ENCODE peak calls at places on chromosome 13, in seven cellular contexts. N, T, U, P, X, I and W are unnamed samples.

GRCh38 chr13:46569471-46569870 is 16.5 kb downstream of the LRCH1 start:
- DNase-seq in T (no peak), N (no peak), X (no peak), P (no peak), U (no peak), I (no peak), W (no peak)

GRCh38 chr13:108508263-108508662 is 121.1 kb upstream of the MYO16 start:
- DNase-seq in N (peak; percentile 42), T (no peak), I (peak; percentile 26), U (no peak), P (no peak), X (no peak), W (peak; percentile 18)

GRCh38 chr13:99687728-99688397 is 186.6 kb downstream of the TM9SF2 start:
- DNase-seq in X (no peak), T (no peak), N (peak; percentile 64), I (no peak), U (no peak), P (no peak), W (no peak)

GRCh38 chr13:113413178-113413897 is 40.0 kb downstream of the ADPRHL1 start:
- DNase-seq in U (no peak), I (no peak), X (no peak), N (no peak), P (peak; percentile 82), T (no peak), W (no peak)

GRCh38 chr13:32731576-32731975 is 145.3 kb downstream of the PDS5B start:
- DNase-seq in N (peak; percentile 29), T (no peak), I (peak; percentile 44), P (no peak), U (no peak), X (no peak), W (peak; percentile 19)

GRCh38 chr13:113305208-113305607 is 8.2 kb downstream of the LAMP1 start:
- DNase-seq in X (no peak), P (peak; percentile 46), U (no peak), N (peak; percentile 68), I (no peak), T (no peak), W (peak; percentile 87)

GRCh38 chr13:73421310-73421912 is 362.6 kb downstream of the KLF5 start:
- DNase-seq in N (no peak), T (no peak), U (no peak), X (no peak), I (no peak), P (peak; percentile 49), W (peak; percentile 77)

GRCh38 chr13:99289674-99290337 is 17.4 kb downstream of the GPR183 start:
- DNase-seq in P (no peak), T (no peak), N (no peak), I (no peak), X (no peak), U (no peak), W (no peak)

GRCh38 chr13:42484396-42484795 is 89.6 kb upstream of the TNFSF11 start:
- DNase-seq in I (no peak), X (no peak), P (no peak), N (peak; percentile 60), U (no peak), T (no peak), W (peak; percentile 28)

GRCh38 chr13:113669231-113669870 is 2.3 kb downstream of the GRK1 start:
- DNase-seq in X (peak; percentile 7), U (no peak), N (no peak), P (peak; percentile 7), T (peak; percentile 34), I (no peak), W (no peak)

GRCh38 chr13:46871557-46871956 is 25.3 kb downstream of the HTR2A start:
- DNase-seq in X (no peak), P (no peak), I (no peak), N (no peak), T (no peak), U (no peak), W (no peak)

GRCh38 chr13:96650301-96650886 is 343.9 kb downstream of the OXGR1 start:
- DNase-seq in T (no peak), N (peak; percentile 76), X (no peak), U (no peak), P (no peak), I (no peak), W (no peak)

GRCh38 chr13:33125821-33126570 is 109.8 kb downstream of the KL start:
- DNase-seq in T (no peak), X (peak; percentile 70), N (peak; percentile 98), I (peak; percentile 87), P (peak; percentile 84), U (no peak), W (peak; percentile 92)

GRCh38 chr13:51271008-51271407 is 48.8 kb downstream of the FAM124A start:
- DNase-seq in I (no peak), T (no peak), P (no peak), U (no peak), X (no peak), N (no peak), W (no peak)

GRCh38 chr13:51271528-51272070 is 49.4 kb downstream of the FAM124A start:
- DNase-seq in U (no peak), T (no peak), X (no peak), N (no peak), P (no peak), I (no peak), W (no peak)

GRCh38 chr13:51269039-51269438 is 46.8 kb downstream of the FAM124A start:
- DNase-seq in X (no peak), U (no peak), P (no peak), T (no peak), N (peak; percentile 47), I (no peak), W (no peak)

GRCh38 chr13:51267581-51267980 is 45.4 kb downstream of the FAM124A start:
- DNase-seq in U (no peak), N (no peak), X (no peak), T (no peak), I (no peak), P (no peak), W (no peak)

GRCh38 chr13:51270606-51271005 is 48.4 kb downstream of the FAM124A start:
- DNase-seq in P (no peak), X (no peak), U (no peak), I (no peak), N (no peak), T (no peak), W (no peak)
- H3K27ac ChIP-seq in P (no peak overlapping the region), X (no peak overlapping the region), U (no peak overlapping the region), I (no peak overlapping the region), N (no peak overlapping the region), T (peak overlapping the region; percentile 69), W (no peak overlapping the region)

GRCh38 chr13:37868691-37869505 is 674 bp downstream of the TRPC4 start:
- DNase-seq in I (no peak), U (no peak), X (no peak), T (no peak), N (peak; percentile 46), P (no peak), W (no peak)

GRCh38 chr13:37869506-37869755 is 141 bp downstream of the TRPC4 start:
- DNase-seq in P (no peak), U (no peak), X (no peak), I (no peak), N (no peak), T (no peak), W (peak; percentile 4)

GRCh38 chr13:37870489-37870845 is 895 bp upstream of the TRPC4 start:
- DNase-seq in N (no peak), U (no peak), X (no peak), T (no peak), P (no peak), I (no peak), W (no peak)

GRCh38 chr13:37870895-37871550 is 1.5 kb upstream of the TRPC4 start:
- DNase-seq in T (no peak), N (peak; percentile 61), X (no peak), P (no peak), I (no peak), U (no peak), W (peak; percentile 4)

DNA sequence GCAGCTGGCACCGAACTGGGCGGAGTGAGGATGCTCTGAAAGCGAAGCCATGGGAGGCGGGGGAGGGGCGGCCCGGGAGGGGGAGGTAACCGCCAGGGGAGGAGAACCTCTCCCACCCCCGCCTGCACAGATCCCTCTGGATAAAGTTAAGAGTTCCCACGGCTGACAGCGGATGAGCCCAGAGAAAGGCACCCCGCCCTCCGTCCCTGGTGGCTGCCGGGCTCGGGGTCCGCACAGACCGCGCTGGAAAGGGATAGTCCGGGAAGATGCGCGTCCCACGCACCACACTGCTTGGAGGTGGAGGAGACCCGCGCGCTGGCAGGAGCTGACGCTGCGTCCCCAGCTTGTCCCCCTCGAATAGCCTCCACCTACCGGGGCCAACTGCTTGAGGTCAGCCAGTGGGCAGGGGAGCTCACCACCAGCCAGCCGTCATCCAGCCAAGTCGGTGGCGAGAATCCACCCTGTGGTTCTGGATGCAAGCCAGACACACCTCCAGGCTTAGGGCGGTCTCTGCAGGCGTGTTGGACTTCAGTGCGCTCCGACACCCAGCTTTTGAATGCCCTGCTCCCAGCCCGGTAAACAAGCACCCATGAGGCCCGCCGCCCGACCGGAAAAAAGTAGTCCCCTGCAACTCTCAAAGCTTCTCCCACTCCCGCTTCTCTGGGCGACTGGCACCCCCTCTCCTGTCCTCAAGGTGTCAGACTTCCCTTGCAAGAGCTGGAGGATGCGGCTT is at the start of gene TRPC4:
- DNase-seq in U (no peak), P (no peak), N (peak; percentile 79), T (peak; percentile 45), X (peak; percentile 50), I (peak; percentile 30), W (peak; percentile 57)
- TF ChIP-seq CTCF in U (no peak), P (no peak), N (peak; percentile 82), T (no peak), X (peak; percentile 47), I (no peak), W (peak; percentile 18)

GRCh38 chr13:47904239-47904638 is 96.8 kb downstream of the SUCLA2 start:
- DNase-seq in X (peak; percentile 45), N (no peak), I (no peak), T (no peak), U (no peak), P (no peak), W (no peak)

GRCh38 chr13:47904891-47905290 is 96.2 kb downstream of the SUCLA2 start:
- DNase-seq in P (no peak), N (no peak), U (no peak), X (no peak), T (no peak), I (no peak), W (no peak)

GRCh38 chr13:47901451-47901850 is 99.6 kb downstream of the SUCLA2 start:
- DNase-seq in P (no peak), N (peak; percentile 86), X (no peak), I (no peak), U (no peak), T (no peak), W (no peak)

GRCh38 chr13:47908200-47908902 is 92.7 kb downstream of the SUCLA2 start:
- DNase-seq in N (peak; percentile 82), U (no peak), X (no peak), T (no peak), P (no peak), I (no peak), W (peak; percentile 29)

GRCh38 chr13:47903836-47904235 is 97.2 kb downstream of the SUCLA2 start:
- DNase-seq in P (no peak), U (no peak), I (no peak), N (peak; percentile 41), X (no peak), T (no peak), W (peak; percentile 57)
- H3K27ac ChIP-seq in P (peak overlapping the region; percentile 51), U (no peak overlapping the region), I (no peak overlapping the region), N (peak overlapping the region; percentile 5), X (peak overlapping the region; percentile 76), T (no peak overlapping the region), W (peak overlapping the region; percentile 61)

DNA sequence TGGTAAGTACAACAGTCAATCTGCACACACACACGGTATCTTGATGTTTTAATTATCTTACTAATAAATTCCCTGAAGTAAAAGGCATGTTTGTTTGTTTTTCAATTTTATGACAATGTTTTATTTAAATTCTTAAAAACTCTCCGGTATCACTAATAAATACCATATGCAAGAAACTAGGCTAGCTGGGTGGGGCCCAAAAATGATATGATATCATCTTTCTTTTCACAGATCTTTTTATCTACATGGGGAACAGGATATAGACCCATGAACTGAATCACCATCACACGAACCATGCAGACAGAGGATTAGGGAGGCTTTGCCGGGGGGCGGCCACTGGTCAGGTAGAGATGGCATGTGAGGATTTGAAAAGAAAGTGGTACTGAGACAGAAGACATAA is 266.4 kb downstream of the ENOX1 start:
- DNase-seq in I (no peak), P (no peak), U (no peak), X (no peak), T (no peak), N (no peak), W (no peak)
- TF ChIP-seq CTCF in I (no peak), P (no peak), U (no peak), X (no peak), T (no peak), N (no peak), W (no peak)